ENCODE peak calls at places on chromosomes 1 and 21, in ten cellular contexts. One of them, this sample, is unnamed.

GRCh38 chr1:112144738-112145426 is 155.4 kb upstream of the KCND3 start:
- DNase-seq in lower leg skin: no peak
- DNase-seq in activated CD8-positive, alpha-beta T cell treated with anti-CD3 and anti-CD28 coated beads for 36 hours: no peak
- DNase-seq in SK-N-MC: no peak
- DNase-seq in GM10248: no peak
- DNase-seq in GM12865: no peak
- DNase-seq in GM06990: no peak
- DNase-seq in hippocampal formation: no peak
- DNase-seq in hypothalamus: no peak
- DNase-seq in kidney tubule cell: no peak
- DNase-seq in this sample: no peak

GRCh38 chr1:147591246-147591891 is 50.1 kb downstream of the BCL9 start:
- DNase-seq in lower leg skin: no peak
- DNase-seq in activated CD8-positive, alpha-beta T cell treated with anti-CD3 and anti-CD28 coated beads for 36 hours: no peak
- DNase-seq in SK-N-MC: no peak
- DNase-seq in GM10248: no peak
- DNase-seq in GM12865: no peak
- DNase-seq in GM06990: no peak
- DNase-seq in hippocampal formation: no peak
- DNase-seq in hypothalamus: no peak
- DNase-seq in kidney tubule cell: peak; percentile 23
- DNase-seq in this sample: peak; percentile 60

GRCh38 chr1:53071167-53071865 is 9.3 kb downstream of the PODN start:
- DNase-seq in lower leg skin: no peak
- DNase-seq in activated CD8-positive, alpha-beta T cell treated with anti-CD3 and anti-CD28 coated beads for 36 hours: no peak
- DNase-seq in SK-N-MC: no peak
- DNase-seq in GM10248: no peak
- DNase-seq in GM12865: no peak
- DNase-seq in GM06990: no peak
- DNase-seq in hippocampal formation: no peak
- DNase-seq in hypothalamus: no peak
- DNase-seq in kidney tubule cell: no peak
- DNase-seq in this sample: no peak

GRCh38 chr21:25980710-25981109 is 189.9 kb downstream of the APP start:
- DNase-seq in lower leg skin: no peak
- DNase-seq in activated CD8-positive, alpha-beta T cell treated with anti-CD3 and anti-CD28 coated beads for 36 hours: peak; percentile 16
- DNase-seq in SK-N-MC: no peak
- DNase-seq in GM10248: no peak
- DNase-seq in GM12865: no peak
- DNase-seq in GM06990: no peak
- DNase-seq in hippocampal formation: no peak
- DNase-seq in hypothalamus: no peak
- DNase-seq in kidney tubule cell: no peak
- DNase-seq in this sample: no peak

GRCh38 chr1:168081373-168082007 is 55.2 kb downstream of the GPR161 start:
- DNase-seq in lower leg skin: peak; percentile 57
- DNase-seq in activated CD8-positive, alpha-beta T cell treated with anti-CD3 and anti-CD28 coated beads for 36 hours: no peak
- DNase-seq in SK-N-MC: no peak
- DNase-seq in GM10248: peak; percentile 4
- DNase-seq in GM12865: no peak
- DNase-seq in GM06990: no peak
- DNase-seq in hippocampal formation: no peak
- DNase-seq in hypothalamus: no peak
- DNase-seq in kidney tubule cell: peak; percentile 84
- DNase-seq in this sample: peak; percentile 74

GRCh38 chr1:16092923-16093511 is 19.6 kb upstream of the FAM131C start:
- DNase-seq in lower leg skin: no peak
- DNase-seq in activated CD8-positive, alpha-beta T cell treated with anti-CD3 and anti-CD28 coated beads for 36 hours: no peak
- DNase-seq in SK-N-MC: no peak
- DNase-seq in GM10248: no peak
- DNase-seq in GM12865: no peak
- DNase-seq in GM06990: no peak
- DNase-seq in hippocampal formation: no peak
- DNase-seq in hypothalamus: no peak
- DNase-seq in kidney tubule cell: no peak
- DNase-seq in this sample: no peak

GRCh38 chr1:71031426-71031825 is 16.2 kb downstream of the PTGER3 start:
- DNase-seq in lower leg skin: no peak
- DNase-seq in activated CD8-positive, alpha-beta T cell treated with anti-CD3 and anti-CD28 coated beads for 36 hours: no peak
- DNase-seq in SK-N-MC: no peak
- DNase-seq in GM10248: no peak
- DNase-seq in GM12865: no peak
- DNase-seq in GM06990: no peak
- DNase-seq in hippocampal formation: no peak
- DNase-seq in hypothalamus: no peak
- DNase-seq in kidney tubule cell: peak; percentile 49
- DNase-seq in this sample: no peak

GRCh38 chr1:152998476-152998875 is 3.1 kb upstream of the SPRR3 start:
- DNase-seq in lower leg skin: no peak
- DNase-seq in activated CD8-positive, alpha-beta T cell treated with anti-CD3 and anti-CD28 coated beads for 36 hours: no peak
- DNase-seq in SK-N-MC: no peak
- DNase-seq in GM10248: no peak
- DNase-seq in GM12865: no peak
- DNase-seq in GM06990: no peak
- DNase-seq in hippocampal formation: no peak
- DNase-seq in hypothalamus: no peak
- DNase-seq in kidney tubule cell: no peak
- DNase-seq in this sample: no peak

GRCh38 chr1:959730-960039 is 629 bp upstream of the NOC2L start:
- DNase-seq in lower leg skin: no peak
- DNase-seq in activated CD8-positive, alpha-beta T cell treated with anti-CD3 and anti-CD28 coated beads for 36 hours: no peak
- DNase-seq in SK-N-MC: no peak
- DNase-seq in GM10248: no peak
- DNase-seq in GM12865: no peak
- DNase-seq in GM06990: no peak
- DNase-seq in hippocampal formation: no peak
- DNase-seq in hypothalamus: no peak
- DNase-seq in kidney tubule cell: no peak
- DNase-seq in this sample: no peak

GRCh38 chr1:221149111-221149510 is 269.9 kb downstream of the HLX start:
- DNase-seq in lower leg skin: no peak
- DNase-seq in activated CD8-positive, alpha-beta T cell treated with anti-CD3 and anti-CD28 coated beads for 36 hours: no peak
- DNase-seq in SK-N-MC: no peak
- DNase-seq in GM10248: no peak
- DNase-seq in GM12865: no peak
- DNase-seq in GM06990: no peak
- DNase-seq in hippocampal formation: no peak
- DNase-seq in hypothalamus: no peak
- DNase-seq in kidney tubule cell: no peak
- DNase-seq in this sample: no peak